ENCODE peak calls at places on chromosome 7, in ten cellular contexts. M, X, L, K, Q, C, D, Z, G and U are unnamed samples.
A peak's percentile ranks its signal among the peaks of the same experiment; 100 is the strongest.

GRCh38 chr7:44935583-44935982 is 43.2 kb downstream of the MYO1G start:
- DNase-seq in C (no peak), Z (no peak), Q (no peak), X (no peak), G (no peak), K (no peak), M (no peak), L (no peak), D (no peak), U (no peak)

GRCh38 chr7:13880789-13881188 is 108.7 kb downstream of the ETV1 start:
- DNase-seq in G (no peak), M (peak; percentile 85), D (no peak), K (peak; percentile 82), Z (no peak), C (no peak), Q (peak; percentile 63), X (no peak), L (peak; percentile 76), U (no peak)

GRCh38 chr7:159070422-159071148 is 74.1 kb downstream of the VIPR2 start:
- DNase-seq in X (peak; percentile 23), Q (no peak), D (no peak), M (no peak), L (peak; percentile 16), Z (peak; percentile 57), K (no peak), C (no peak), G (no peak), U (no peak)

GRCh38 chr7:92717982-92718716 is 118.2 kb downstream of the CDK6 start:
- DNase-seq in K (peak; percentile 90), D (no peak), L (peak; percentile 90), Q (no peak), X (peak; percentile 87), C (peak; percentile 19), Z (peak; percentile 44), G (peak; percentile 74), M (peak; percentile 82), U (peak; percentile 9)

GRCh38 chr7:150855046-150855445 is 2.7 kb downstream of the AOC1 start:
- DNase-seq in X (no peak), C (no peak), D (no peak), L (no peak), M (no peak), G (no peak), Q (no peak), Z (no peak), K (no peak), U (no peak)

GRCh38 chr7:1848013-1848640 is 178.1 kb downstream of the ELFN1 start:
- DNase-seq in Z (no peak), D (no peak), X (no peak), Q (no peak), M (no peak), C (no peak), L (no peak), G (no peak), K (no peak), U (no peak)

GRCh38 chr7:47394216-47394615 is 187.7 kb downstream of the TNS3 start:
- DNase-seq in M (no peak), K (no peak), Q (no peak), D (no peak), C (no peak), G (no peak), X (no peak), Z (no peak), L (no peak), U (no peak)

GRCh38 chr7:91941450-91941849 is 788 bp downstream of the AKAP9 start:
- DNase-seq in X (peak; percentile 64), Z (peak; percentile 76), D (no peak), L (peak; percentile 39), M (peak; percentile 30), G (peak; percentile 31), C (no peak), Q (no peak), K (peak; percentile 44), U (no peak)

GRCh38 chr7:14604606-14605005 is 297.9 kb downstream of the DGKB start:
- DNase-seq in M (peak; percentile 10), X (no peak), Q (no peak), D (no peak), L (peak; percentile 38), G (no peak), C (no peak), K (peak; percentile 65), Z (no peak), U (no peak)

GRCh38 chr7:22851140-22851539 is 28.5 kb upstream of the TOMM7 start:
- DNase-seq in C (no peak), X (no peak), L (no peak), K (no peak), Q (no peak), Z (no peak), M (no peak), D (no peak), G (no peak), U (no peak)

GRCh38 chr7:21198929-21199328 is 229.0 kb upstream of the SP4 start:
- DNase-seq in G (no peak), X (no peak), L (no peak), K (no peak), Z (no peak), M (no peak), Q (no peak), C (no peak), D (no peak), U (no peak)